ENCODE peak calls at places on chromosomes 16 and 17, in five cellular contexts. A is IMR-90, Y is H1, S is neuronal stem cell, I is trophoblast cell. X is an unnamed sample.

GRCh38 chr17:73291260-73291801 is 20.5 kb downstream of the CDC42EP4 start:
- DNase-seq in S (no peak), A (peak; percentile 86), I (peak; percentile 69), Y (no peak), X (peak; percentile 87)

GRCh38 chr17:68580236-68580903 is 20.8 kb downstream of the FAM20A start:
- DNase-seq in A (peak; percentile 17), S (no peak), I (peak; percentile 61), Y (no peak), X (peak; percentile 77)

GRCh38 chr17:64174686-64175456 is 44.9 kb upstream of the ERN1 start:
- DNase-seq in S (no peak), I (peak; percentile 41), A (peak; percentile 71), Y (no peak), X (peak; percentile 69)

GRCh38 chr17:794876-795275 is 12.7 kb downstream of the MRM3 start:
- DNase-seq in S (peak; percentile 70), Y (no peak), A (peak; percentile 59), I (peak; percentile 37), X (peak; percentile 70)

GRCh38 chr16:29777576-29778360 is at the start of gene ZG16:
- DNase-seq in A (no peak), I (no peak), S (no peak), Y (no peak), X (no peak)

GRCh38 chr16:57039148-57039812 is 49.9 kb downstream of the NLRC5 start:
- DNase-seq in Y (no peak), A (peak; percentile 81), I (no peak), S (no peak), X (peak; percentile 73)

GRCh38 chr17:70259400-70259799 is 90.1 kb downstream of the KCNJ2 start:
- DNase-seq in A (no peak), Y (no peak), S (no peak), I (no peak), X (no peak)

GRCh38 chr17:64320613-64321553 is 57.8 kb upstream of the TEX2 start:
- DNase-seq in I (peak; percentile 72), Y (peak; percentile 58), A (peak; percentile 65), S (peak; percentile 71), X (peak; percentile 78)

GRCh38 chr16:55263271-55264250 is 60.4 kb upstream of the IRX6 start:
- DNase-seq in Y (no peak), I (no peak), S (no peak), A (no peak), X (no peak)

GRCh38 chr17:40956401-40957254 is 10.1 kb downstream of the KRT39 start:
- DNase-seq in Y (no peak), S (no peak), I (peak; percentile 32), A (peak; percentile 100), X (peak; percentile 60)

GRCh38 chr16:55478827-55479559 is at the start of gene MMP2:
- DNase-seq in S (peak; percentile 69), A (peak; percentile 79), Y (peak; percentile 51), I (no peak), X (peak; percentile 83)

GRCh38 chr16:11078812-11079459 is 134.6 kb downstream of the CLEC16A start:
- DNase-seq in A (peak; percentile 83), Y (no peak), I (no peak), S (no peak), X (peak; percentile 98)

GRCh38 chr16:23016372-23016771 is 132.9 kb downstream of the USP31 start:
- DNase-seq in Y (no peak), A (no peak), S (no peak), I (no peak), X (no peak)

GRCh38 chr16:23013484-23013883 is 135.8 kb downstream of the USP31 start:
- DNase-seq in S (no peak), A (peak; percentile 3), I (no peak), Y (no peak), X (no peak)

GRCh38 chr16:23020084-23020483 is 129.2 kb downstream of the USP31 start:
- DNase-seq in S (no peak), Y (no peak), I (no peak), A (no peak), X (no peak)

GRCh38 chr16:23014592-23014991 is 134.7 kb downstream of the USP31 start:
- DNase-seq in Y (no peak), I (no peak), S (no peak), A (peak; percentile 2), X (no peak)

DNA sequence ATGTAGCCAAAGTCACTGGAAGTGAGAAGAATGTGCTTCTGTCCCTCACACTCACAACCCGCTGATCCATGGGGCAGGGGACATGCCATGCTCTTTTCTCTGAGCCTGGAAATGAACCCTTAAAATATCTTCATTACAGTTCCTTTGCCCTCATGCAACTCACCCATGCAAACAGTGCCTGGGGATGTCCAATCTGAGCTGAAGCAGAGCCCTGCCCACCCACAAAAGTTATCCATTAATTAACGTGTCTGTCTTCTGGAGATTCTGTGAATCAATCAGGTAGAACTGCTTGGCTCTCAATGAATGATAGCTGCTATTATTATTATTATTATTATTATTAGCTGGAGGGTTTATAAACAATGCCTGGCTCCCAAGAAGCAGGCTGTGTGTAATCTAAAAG is 133.7 kb downstream of the USP31 start:
- DNase-seq in I (no peak), S (no peak), Y (no peak), A (no peak), X (no peak)
- H4K91ac ChIP-seq in I (no peak overlapping the region), S (no peak overlapping the region), Y (no peak overlapping the region), A (no peak overlapping the region), X (no peak overlapping the region)

GRCh38 chr17:31509095-31509804 is 117.8 kb downstream of the RAB11FIP4 start:
- DNase-seq in I (no peak), Y (no peak), S (no peak), A (no peak), X (no peak)
- H3K4me2 ChIP-seq in I (no peak overlapping the region), Y (no peak overlapping the region), S (no peak overlapping the region), A (peak overlapping the region; percentile 44), X (no peak overlapping the region)

GRCh38 chr16:2928796-2929195 is 17.1 kb downstream of the FLYWCH1 start:
- DNase-seq in S (no peak), A (no peak), I (no peak), Y (no peak), X (no peak)

GRCh38 chr16:2925951-2926659 is 14.4 kb downstream of the FLYWCH1 start:
- DNase-seq in I (peak; percentile 35), A (no peak), Y (no peak), S (no peak), X (no peak)

GRCh38 chr16:2924901-2925820 is 13.4 kb downstream of the FLYWCH1 start:
- DNase-seq in A (peak; percentile 33), Y (no peak), I (no peak), S (peak; percentile 36), X (no peak)

GRCh38 chr16:2929693-2930092 is 18.0 kb downstream of the FLYWCH1 start:
- DNase-seq in S (no peak), I (no peak), Y (no peak), A (no peak), X (no peak)

GRCh38 chr16:2926660-2927646 is 15.2 kb downstream of the FLYWCH1 start:
- DNase-seq in I (peak; percentile 91), A (peak; percentile 80), Y (no peak), S (peak; percentile 87), X (peak; percentile 87)
- H3K4me3 ChIP-seq in I (no peak overlapping the region), A (no peak overlapping the region), Y (no peak overlapping the region), S (no peak overlapping the region), X (no peak overlapping the region)

GRCh38 chr17:51260237-51260959 is at the start of gene UTP18:
- DNase-seq in S (peak; percentile 98), A (peak; percentile 97), I (peak; percentile 96), Y (peak; percentile 90), X (peak; percentile 98)

GRCh38 chr17:51258756-51259573 is 884 bp downstream of the MBTD1 start:
- DNase-seq in I (no peak), A (no peak), Y (no peak), S (no peak), X (peak; percentile 23)

GRCh38 chr17:51260960-51261958 is 913 bp downstream of the UTP18 start:
- DNase-seq in Y (peak; percentile 47), I (peak; percentile 50), S (peak; percentile 74), A (no peak), X (peak; percentile 42)

GRCh38 chr17:51257150-51258081 is 2.4 kb downstream of the MBTD1 start:
- DNase-seq in A (no peak), S (no peak), Y (no peak), I (no peak), X (peak; percentile 24)

GRCh38 chr17:51259574-51260236 is at the start of gene MBTD1:
- DNase-seq in A (peak; percentile 97), Y (peak; percentile 84), S (no peak), I (peak; percentile 80), X (peak; percentile 98)
- H4K91ac ChIP-seq in A (peak within 1 kb of the TSS; percentile 100), Y (peak within 1 kb of the TSS; percentile 96), S (peak within 1 kb of the TSS; percentile 24), I (peak within 1 kb of the TSS; percentile 82), X (peak within 1 kb of the TSS; percentile 87)

GRCh38 chr16:84284168-84284722 is 10.4 kb upstream of the WFDC1 start:
- DNase-seq in I (no peak), A (no peak), S (no peak), Y (no peak), X (peak; percentile 73)
- H3K4me2 ChIP-seq in I (no peak overlapping the region), A (no peak overlapping the region), S (peak overlapping the region; percentile 28), Y (peak overlapping the region; percentile 25), X (no peak overlapping the region)

GRCh38 chr17:52828621-52829020 is 670.1 kb upstream of the CA10 start:
- DNase-seq in I (no peak), A (no peak), Y (no peak), S (no peak), X (no peak)
- H3K4me3 ChIP-seq in I (no peak overlapping the region), A (no peak overlapping the region), Y (no peak overlapping the region), S (no peak overlapping the region), X (no peak overlapping the region)